ENCODE peak calls at places on chromosomes 5 and 9, in nine cellular contexts. One of them, this sample, is unnamed.

GRCh38 chr5:180084638-180085561 is 13.3 kb upstream of the RNF130 start:
- DNase-seq in uterus: no peak
- DNase-seq in foreskin fibroblast: no peak
- DNase-seq in CD4-positive, CD25-positive, alpha-beta regulatory T cell: no peak
- DNase-seq in A549: no peak
- DNase-seq in PC-3: peak
- DNase-seq in K562: no peak
- DNase-seq in colonic mucosa: peak
- DNase-seq in A673: no peak
- DNase-seq in this sample: no peak

GRCh38 chr5:88438006-88438405 is 169.4 kb upstream of the TMEM161B start:
- DNase-seq in foreskin fibroblast: no peak
- DNase-seq in A549: peak
- DNase-seq in CD4-positive, CD25-positive, alpha-beta regulatory T cell: no peak
- DNase-seq in K562: no peak
- DNase-seq in PC-3: peak
- DNase-seq in A673: no peak
- DNase-seq in uterus: no peak
- DNase-seq in colonic mucosa: no peak
- DNase-seq in this sample: no peak

GRCh38 chr9:96585426-96585825 is 34.2 kb downstream of the CDC14B start:
- DNase-seq in A549: no peak
- DNase-seq in colonic mucosa: no peak
- DNase-seq in uterus: no peak
- DNase-seq in foreskin fibroblast: no peak
- DNase-seq in PC-3: no peak
- DNase-seq in A673: no peak
- DNase-seq in CD4-positive, CD25-positive, alpha-beta regulatory T cell: no peak
- DNase-seq in K562: no peak
- DNase-seq in this sample: no peak

GRCh38 chr5:142692280-142692775 is 6.4 kb upstream of the FGF1 start:
- DNase-seq in K562: no peak
- DNase-seq in colonic mucosa: no peak
- DNase-seq in A549: no peak
- DNase-seq in uterus: no peak
- DNase-seq in foreskin fibroblast: no peak
- DNase-seq in A673: no peak
- DNase-seq in PC-3: no peak
- DNase-seq in CD4-positive, CD25-positive, alpha-beta regulatory T cell: no peak
- DNase-seq in this sample: no peak

GRCh38 chr5:65721050-65721774 is 697 bp downstream of the SGTB start:
- DNase-seq in K562: peak
- DNase-seq in foreskin fibroblast: peak
- DNase-seq in A549: peak
- DNase-seq in colonic mucosa: peak
- DNase-seq in CD4-positive, CD25-positive, alpha-beta regulatory T cell: peak
- DNase-seq in uterus: peak
- DNase-seq in A673: peak
- DNase-seq in PC-3: peak
- DNase-seq in this sample: no peak

GRCh38 chr5:1075555-1075881 is 36.3 kb downstream of the SLC12A7 start:
- DNase-seq in A549: no peak
- DNase-seq in A673: no peak
- DNase-seq in uterus: no peak
- DNase-seq in foreskin fibroblast: no peak
- DNase-seq in PC-3: no peak
- DNase-seq in K562: no peak
- DNase-seq in colonic mucosa: no peak
- DNase-seq in CD4-positive, CD25-positive, alpha-beta regulatory T cell: no peak
- DNase-seq in this sample: no peak

GRCh38 chr5:124546643-124547042 is 199.8 kb downstream of the ZNF608 start:
- DNase-seq in K562: no peak
- DNase-seq in colonic mucosa: no peak
- DNase-seq in A549: no peak
- DNase-seq in A673: peak
- DNase-seq in PC-3: peak
- DNase-seq in uterus: no peak
- DNase-seq in CD4-positive, CD25-positive, alpha-beta regulatory T cell: no peak
- DNase-seq in foreskin fibroblast: no peak
- DNase-seq in this sample: no peak

GRCh38 chr5:139910901-139911300 is 115.3 kb downstream of the PSD2 start:
- DNase-seq in K562: no peak
- DNase-seq in foreskin fibroblast: no peak
- DNase-seq in CD4-positive, CD25-positive, alpha-beta regulatory T cell: no peak
- DNase-seq in uterus: no peak
- DNase-seq in PC-3: no peak
- DNase-seq in A549: no peak
- DNase-seq in A673: no peak
- DNase-seq in colonic mucosa: no peak
- DNase-seq in this sample: no peak

GRCh38 chr9:105452185-105452584 is 4.4 kb downstream of the FSD1L start:
- DNase-seq in uterus: no peak
- DNase-seq in foreskin fibroblast: no peak
- DNase-seq in K562: no peak
- DNase-seq in CD4-positive, CD25-positive, alpha-beta regulatory T cell: no peak
- DNase-seq in A549: no peak
- DNase-seq in colonic mucosa: no peak
- DNase-seq in A673: peak
- DNase-seq in PC-3: no peak
- DNase-seq in this sample: no peak

GRCh38 chr9:105445203-105445881 is 2.5 kb upstream of the FSD1L start:
- DNase-seq in CD4-positive, CD25-positive, alpha-beta regulatory T cell: no peak
- DNase-seq in A673: no peak
- DNase-seq in colonic mucosa: no peak
- DNase-seq in foreskin fibroblast: no peak
- DNase-seq in K562: no peak
- DNase-seq in uterus: no peak
- DNase-seq in PC-3: no peak
- DNase-seq in A549: no peak
- DNase-seq in this sample: no peak

GRCh38 chr9:105447814-105448812 is at the start of gene FSD1L:
- DNase-seq in K562: peak
- DNase-seq in PC-3: peak
- DNase-seq in uterus: peak
- DNase-seq in A673: peak
- DNase-seq in CD4-positive, CD25-positive, alpha-beta regulatory T cell: peak
- DNase-seq in colonic mucosa: peak
- DNase-seq in foreskin fibroblast: peak
- DNase-seq in A549: peak
- DNase-seq in this sample: peak

GRCh38 chr9:105447386-105447813 is 434 bp upstream of the FSD1L start:
- DNase-seq in CD4-positive, CD25-positive, alpha-beta regulatory T cell: peak
- DNase-seq in A549: no peak
- DNase-seq in colonic mucosa: no peak
- DNase-seq in PC-3: no peak
- DNase-seq in A673: peak
- DNase-seq in uterus: no peak
- DNase-seq in foreskin fibroblast: no peak
- DNase-seq in K562: no peak
- DNase-seq in this sample: no peak

GRCh38 chr9:105449081-105449480 is 1.2 kb downstream of the FSD1L start:
- DNase-seq in A549: no peak
- DNase-seq in uterus: no peak
- DNase-seq in A673: no peak
- DNase-seq in foreskin fibroblast: no peak
- DNase-seq in PC-3: no peak
- DNase-seq in CD4-positive, CD25-positive, alpha-beta regulatory T cell: no peak
- DNase-seq in colonic mucosa: no peak
- DNase-seq in K562: no peak
- DNase-seq in this sample: no peak
- H3K4me3 ChIP-seq in A549: peak
- H3K4me3 ChIP-seq in uterus: peak
- H3K4me3 ChIP-seq in A673: peak
- H3K4me3 ChIP-seq in foreskin fibroblast: peak
- H3K4me3 ChIP-seq in PC-3: peak
- H3K4me3 ChIP-seq in CD4-positive, CD25-positive, alpha-beta regulatory T cell: no peak
- H3K4me3 ChIP-seq in colonic mucosa: peak
- H3K4me3 ChIP-seq in K562: peak
- H3K4me3 ChIP-seq in this sample: no peak

DNA sequence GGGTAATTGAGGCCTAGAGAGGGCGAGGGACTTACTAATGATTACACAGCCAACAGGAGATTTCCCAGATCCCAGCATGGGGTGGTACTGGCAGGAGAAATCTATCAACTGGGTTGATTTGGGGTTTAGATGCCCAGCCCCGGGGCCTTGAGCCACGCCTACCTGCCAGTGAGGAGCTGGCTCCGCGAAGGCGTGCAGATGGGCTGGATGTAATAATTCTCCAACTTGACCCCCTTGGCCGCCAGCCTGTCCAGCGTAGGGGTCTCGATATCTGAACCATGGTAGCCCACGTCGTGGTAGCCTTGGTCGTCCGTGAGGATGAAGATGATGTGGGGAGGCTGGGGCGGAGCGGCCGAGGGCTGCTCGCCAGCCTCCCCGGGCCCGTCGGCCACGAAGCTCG is 804 bp downstream of the ARSI start:
- DNase-seq in uterus: peak
- DNase-seq in K562: no peak
- DNase-seq in A673: no peak
- DNase-seq in A549: no peak
- DNase-seq in PC-3: no peak
- DNase-seq in colonic mucosa: no peak
- DNase-seq in foreskin fibroblast: no peak
- DNase-seq in CD4-positive, CD25-positive, alpha-beta regulatory T cell: no peak
- DNase-seq in this sample: no peak
- H3K4me3 ChIP-seq in uterus: peak
- H3K4me3 ChIP-seq in K562: no peak
- H3K4me3 ChIP-seq in A673: peak
- H3K4me3 ChIP-seq in A549: peak
- H3K4me3 ChIP-seq in PC-3: peak
- H3K4me3 ChIP-seq in colonic mucosa: no peak
- H3K4me3 ChIP-seq in foreskin fibroblast: peak
- H3K4me3 ChIP-seq in CD4-positive, CD25-positive, alpha-beta regulatory T cell: no peak
- H3K4me3 ChIP-seq in this sample: no peak

GRCh38 chr9:127553793-127554192 is 58.3 kb upstream of the STXBP1 start:
- DNase-seq in PC-3: no peak
- DNase-seq in A549: no peak
- DNase-seq in foreskin fibroblast: no peak
- DNase-seq in A673: no peak
- DNase-seq in K562: no peak
- DNase-seq in uterus: no peak
- DNase-seq in CD4-positive, CD25-positive, alpha-beta regulatory T cell: no peak
- DNase-seq in colonic mucosa: no peak
- DNase-seq in this sample: no peak

GRCh38 chr9:127557466-127557869 is 54.6 kb upstream of the STXBP1 start:
- DNase-seq in A673: peak
- DNase-seq in uterus: peak
- DNase-seq in CD4-positive, CD25-positive, alpha-beta regulatory T cell: peak
- DNase-seq in A549: no peak
- DNase-seq in colonic mucosa: no peak
- DNase-seq in foreskin fibroblast: peak
- DNase-seq in PC-3: peak
- DNase-seq in K562: no peak
- DNase-seq in this sample: no peak

GRCh38 chr9:127556871-127557270 is 55.2 kb upstream of the STXBP1 start:
- DNase-seq in uterus: no peak
- DNase-seq in CD4-positive, CD25-positive, alpha-beta regulatory T cell: peak
- DNase-seq in A673: no peak
- DNase-seq in foreskin fibroblast: no peak
- DNase-seq in PC-3: no peak
- DNase-seq in colonic mucosa: no peak
- DNase-seq in A549: no peak
- DNase-seq in K562: no peak
- DNase-seq in this sample: no peak

GRCh38 chr9:127555830-127556820 is 56.0 kb upstream of the STXBP1 start:
- DNase-seq in PC-3: peak
- DNase-seq in colonic mucosa: peak
- DNase-seq in uterus: peak
- DNase-seq in A549: peak
- DNase-seq in CD4-positive, CD25-positive, alpha-beta regulatory T cell: peak
- DNase-seq in K562: peak
- DNase-seq in foreskin fibroblast: peak
- DNase-seq in A673: peak
- DNase-seq in this sample: no peak

DNA sequence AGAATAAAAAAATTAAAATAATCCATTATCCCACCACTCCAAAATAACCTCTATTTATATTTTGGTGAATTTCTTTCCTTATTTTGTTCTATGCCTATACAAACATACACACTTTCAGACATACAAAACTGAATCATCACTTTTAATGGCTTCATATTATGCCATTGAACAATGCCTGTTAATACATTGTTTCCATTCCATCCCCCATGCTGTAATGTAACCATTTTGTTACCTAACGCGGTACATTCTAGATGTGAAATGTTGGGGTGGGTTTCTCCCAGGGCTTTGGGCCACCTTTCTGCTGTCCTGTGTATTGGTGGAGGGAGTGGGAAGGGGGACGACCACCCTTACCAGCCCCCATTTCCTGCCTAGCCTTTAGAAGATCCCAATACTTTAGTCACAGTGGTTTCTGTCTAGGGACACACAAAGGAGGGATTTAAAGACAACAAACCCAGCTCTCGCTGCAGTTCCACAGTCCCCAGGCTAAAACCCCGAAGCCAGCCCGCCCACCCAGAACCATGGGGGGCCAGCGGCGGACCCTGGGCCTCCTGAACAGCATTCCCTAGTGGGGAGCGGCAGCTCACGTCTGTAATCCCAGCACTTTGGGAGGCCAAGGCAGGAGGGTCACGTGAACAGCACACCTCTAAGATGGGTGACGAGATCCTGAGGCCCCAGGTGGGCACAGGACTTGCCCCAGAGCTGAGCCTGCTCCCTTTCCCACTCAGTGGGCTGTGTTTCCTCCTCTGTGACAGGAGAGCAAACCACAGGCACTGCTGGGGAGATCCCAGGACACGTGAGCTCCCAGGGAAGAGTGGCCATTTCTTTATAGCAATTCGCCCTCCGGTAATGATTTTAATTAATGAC is 56.9 kb upstream of the STXBP1 start:
- DNase-seq in A673: peak
- DNase-seq in PC-3: no peak
- DNase-seq in colonic mucosa: no peak
- DNase-seq in K562: no peak
- DNase-seq in uterus: no peak
- DNase-seq in CD4-positive, CD25-positive, alpha-beta regulatory T cell: no peak
- DNase-seq in foreskin fibroblast: no peak
- DNase-seq in A549: no peak
- DNase-seq in this sample: no peak
- H3K4me3 ChIP-seq in A673: no peak
- H3K4me3 ChIP-seq in PC-3: no peak
- H3K4me3 ChIP-seq in colonic mucosa: no peak
- H3K4me3 ChIP-seq in K562: no peak
- H3K4me3 ChIP-seq in uterus: no peak
- H3K4me3 ChIP-seq in CD4-positive, CD25-positive, alpha-beta regulatory T cell: no peak
- H3K4me3 ChIP-seq in foreskin fibroblast: no peak
- H3K4me3 ChIP-seq in A549: no peak
- H3K4me3 ChIP-seq in this sample: no peak

GRCh38 chr5:163509288-163510040 is 4.0 kb downstream of the MAT2B start:
- DNase-seq in uterus: no peak
- DNase-seq in K562: no peak
- DNase-seq in foreskin fibroblast: peak
- DNase-seq in PC-3: peak
- DNase-seq in A549: no peak
- DNase-seq in colonic mucosa: peak
- DNase-seq in CD4-positive, CD25-positive, alpha-beta regulatory T cell: peak
- DNase-seq in A673: peak
- DNase-seq in this sample: no peak

GRCh38 chr5:163506726-163507125 is 1.3 kb downstream of the MAT2B start:
- DNase-seq in CD4-positive, CD25-positive, alpha-beta regulatory T cell: peak
- DNase-seq in A549: no peak
- DNase-seq in uterus: no peak
- DNase-seq in colonic mucosa: no peak
- DNase-seq in PC-3: peak
- DNase-seq in K562: no peak
- DNase-seq in foreskin fibroblast: no peak
- DNase-seq in A673: no peak
- DNase-seq in this sample: no peak

GRCh38 chr5:163505049-163505474 is 357 bp upstream of the MAT2B start:
- DNase-seq in CD4-positive, CD25-positive, alpha-beta regulatory T cell: no peak
- DNase-seq in PC-3: no peak
- DNase-seq in uterus: no peak
- DNase-seq in K562: peak
- DNase-seq in A549: no peak
- DNase-seq in colonic mucosa: no peak
- DNase-seq in foreskin fibroblast: no peak
- DNase-seq in A673: no peak
- DNase-seq in this sample: no peak

GRCh38 chr5:163505475-163506457 is at the start of gene MAT2B:
- DNase-seq in uterus: peak
- DNase-seq in A673: peak
- DNase-seq in K562: peak
- DNase-seq in CD4-positive, CD25-positive, alpha-beta regulatory T cell: peak
- DNase-seq in colonic mucosa: peak
- DNase-seq in PC-3: peak
- DNase-seq in A549: peak
- DNase-seq in foreskin fibroblast: peak
- DNase-seq in this sample: peak

DNA sequence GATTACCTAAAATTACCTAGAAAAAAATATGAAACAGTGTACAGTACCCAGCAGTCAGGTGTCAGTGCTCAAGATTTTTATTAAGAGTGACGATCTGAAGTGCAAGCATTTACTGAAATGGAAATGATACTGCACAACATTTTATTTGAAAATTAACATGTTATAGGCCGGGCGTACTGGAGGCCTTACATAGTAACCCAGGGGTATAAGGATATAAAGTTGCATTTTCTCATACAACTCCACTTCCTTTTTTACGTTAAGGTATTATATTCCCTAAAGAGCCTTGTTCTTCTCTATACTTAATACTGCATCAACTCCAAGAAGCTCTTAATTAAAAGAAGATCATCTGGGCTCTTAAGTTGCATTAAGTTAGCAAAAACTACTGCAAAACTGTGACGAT is 3.3 kb downstream of the MAT2B start:
- DNase-seq in uterus: no peak
- DNase-seq in PC-3: no peak
- DNase-seq in foreskin fibroblast: no peak
- DNase-seq in CD4-positive, CD25-positive, alpha-beta regulatory T cell: no peak
- DNase-seq in colonic mucosa: no peak
- DNase-seq in A673: no peak
- DNase-seq in A549: no peak
- DNase-seq in K562: no peak
- DNase-seq in this sample: no peak
- H3K4me3 ChIP-seq in uterus: no peak
- H3K4me3 ChIP-seq in PC-3: peak
- H3K4me3 ChIP-seq in foreskin fibroblast: no peak
- H3K4me3 ChIP-seq in CD4-positive, CD25-positive, alpha-beta regulatory T cell: peak
- H3K4me3 ChIP-seq in colonic mucosa: peak
- H3K4me3 ChIP-seq in A673: peak
- H3K4me3 ChIP-seq in A549: no peak
- H3K4me3 ChIP-seq in K562: no peak
- H3K4me3 ChIP-seq in this sample: no peak

This sample was measured in GM12864.